ENCODE peak calls at places on chromosomes 11 and 22, in nine cellular contexts. F is lower lobe of right lung, X is A549, M is AG09309, K is ovary, N is neural progenitor cell, C is progenitor cell of endocrine pancreas, U is heart left ventricle, D is H9. L is an unnamed sample.
A peak's percentile ranks its signal among the peaks of the same experiment; 100 is the strongest.

GRCh38 chr11:12494699-12495098 is 117.3 kb downstream of the PARVA start:
- DNase-seq in D (no peak), X (no peak), N (no peak), K (no peak), U (no peak), M (no peak), F (no peak), C (no peak), L (no peak)

GRCh38 chr11:114563077-114563476 is 3.4 kb upstream of the NXPE1 start:
- DNase-seq in F (no peak), K (no peak), D (no peak), U (no peak), N (no peak), X (peak; percentile 6), M (peak; percentile 2), C (no peak), L (no peak)

GRCh38 chr11:120634706-120635105 is 123.2 kb downstream of the GRIK4 start:
- DNase-seq in C (no peak), F (no peak), X (no peak), D (no peak), N (no peak), K (no peak), U (peak; percentile 40), M (no peak), L (no peak)

GRCh38 chr22:49779226-49779625 is 48.4 kb downstream of the BRD1 start:
- DNase-seq in D (no peak), X (no peak), K (no peak), M (no peak), F (no peak), N (no peak), U (no peak), C (no peak), L (no peak)

GRCh38 chr22:38155703-38156102 is 25.9 kb downstream of the PLA2G6 start:
- DNase-seq in C (no peak), X (no peak), N (no peak), F (no peak), K (no peak), D (no peak), U (no peak), M (no peak), L (no peak)

GRCh38 chr11:112555491-112556364 is 295.1 kb upstream of the PLET1 start:
- DNase-seq in N (peak; percentile 75), M (no peak), X (peak; percentile 12), K (peak; percentile 40), C (peak; percentile 73), D (peak; percentile 79), U (peak; percentile 72), F (peak; percentile 65), L (no peak)

GRCh38 chr11:123505546-123506299 is 75.7 kb downstream of the GRAMD1B start:
- DNase-seq in C (no peak), X (no peak), D (peak; percentile 79), N (peak; percentile 78), M (no peak), K (no peak), F (no peak), U (no peak), L (peak; percentile 47)

GRCh38 chr22:49400136-49400865 is 427.4 kb downstream of the BRD1 start:
- DNase-seq in C (no peak), X (no peak), N (no peak), K (no peak), F (peak; percentile 41), M (no peak), D (peak; percentile 18), U (no peak), L (no peak)

GRCh38 chr11:47308050-47308823 is 38.3 kb downstream of the MADD start:
- DNase-seq in F (no peak), M (no peak), K (no peak), X (no peak), N (peak; percentile 76), C (no peak), U (no peak), D (no peak), L (no peak)

GRCh38 chr11:116162086-116162485 is 610.7 kb downstream of the BUD13 start:
- DNase-seq in M (no peak), U (no peak), F (no peak), X (no peak), K (no peak), N (no peak), D (no peak), C (no peak), L (no peak)

DNA sequence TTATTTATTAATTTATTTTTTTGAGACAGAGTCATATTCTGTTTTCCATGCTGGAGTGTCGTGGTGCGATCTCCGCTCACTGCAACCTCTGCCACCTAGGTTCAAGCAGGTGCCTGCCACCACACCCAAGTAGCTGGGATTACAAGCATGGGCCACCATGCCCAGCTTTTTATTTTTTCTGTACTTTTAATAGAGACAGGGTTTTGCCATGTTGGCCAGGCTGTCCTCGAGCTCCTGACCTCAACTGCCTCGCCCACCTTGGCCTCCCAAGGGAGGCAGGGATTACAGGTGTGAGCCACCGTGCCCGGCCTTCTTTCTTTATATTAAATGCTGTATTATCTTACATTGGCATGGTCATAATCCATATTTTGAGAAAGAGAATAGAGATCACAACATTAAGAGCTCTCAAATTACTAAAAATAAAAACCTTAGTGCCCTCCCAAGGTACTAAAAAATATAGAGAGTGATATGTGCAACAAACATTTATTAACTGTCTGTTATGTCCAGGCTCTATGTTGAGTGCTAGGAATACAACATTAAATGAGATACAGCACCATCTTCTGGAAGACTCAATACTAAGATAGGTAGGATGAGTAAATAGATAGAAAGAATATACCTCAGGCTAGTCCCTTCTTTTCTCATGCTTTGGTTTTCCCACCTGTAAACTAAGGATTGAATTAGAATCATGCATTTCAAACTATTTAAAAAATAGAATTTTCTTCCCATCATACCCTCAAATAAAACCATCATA is 84.1 kb downstream of the BBOX1 start:
- DNase-seq in N (no peak), X (peak; percentile 4), U (no peak), D (no peak), F (no peak), K (no peak), M (peak; percentile 39), C (no peak), L (no peak)
- TF ChIP-seq CTCF in N (no peak), X (peak; percentile 12), U (no peak), D (peak; percentile 42), F (peak; percentile 12), K (no peak), M (peak; percentile 25), C (no peak), L (peak; percentile 53)

GRCh38 chr22:41367039-41367679 is 14.6 kb upstream of the TEF start:
- DNase-seq in X (peak; percentile 57), F (peak; percentile 97), M (peak; percentile 69), C (no peak), N (peak; percentile 70), D (peak; percentile 79), K (peak; percentile 99), U (peak; percentile 98), L (no peak)
- TF ChIP-seq CTCF in X (no peak), F (peak; percentile 39), M (peak; percentile 42), C (no peak), N (no peak), D (no peak), K (peak; percentile 50), U (peak; percentile 37), L (peak; percentile 31)

DNA sequence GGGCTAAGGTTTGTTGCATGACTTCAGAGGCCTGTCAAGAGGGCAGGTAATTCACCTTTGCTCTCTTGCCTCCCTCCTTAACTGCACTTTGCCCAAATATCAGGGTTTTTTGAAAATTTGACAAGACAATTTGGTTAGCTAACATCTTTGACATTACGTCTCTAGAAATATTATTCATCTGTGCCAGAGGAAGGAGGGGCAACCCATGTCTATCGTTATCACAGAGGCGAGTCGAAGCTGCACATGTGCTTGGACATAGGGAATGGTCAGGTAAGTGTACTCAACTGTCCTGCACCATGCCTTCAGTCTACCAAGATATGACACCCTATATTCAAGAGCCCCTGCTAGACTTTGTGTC is 3.7 kb downstream of the AKIP1 start:
- DNase-seq in K (no peak), M (no peak), F (no peak), X (no peak), U (no peak), C (no peak), D (no peak), N (no peak), L (no peak)
- TF ChIP-seq CTCF in K (no peak), M (no peak), F (no peak), X (peak; percentile 10), U (no peak), C (no peak), D (no peak), N (no peak), L (no peak)

DNA sequence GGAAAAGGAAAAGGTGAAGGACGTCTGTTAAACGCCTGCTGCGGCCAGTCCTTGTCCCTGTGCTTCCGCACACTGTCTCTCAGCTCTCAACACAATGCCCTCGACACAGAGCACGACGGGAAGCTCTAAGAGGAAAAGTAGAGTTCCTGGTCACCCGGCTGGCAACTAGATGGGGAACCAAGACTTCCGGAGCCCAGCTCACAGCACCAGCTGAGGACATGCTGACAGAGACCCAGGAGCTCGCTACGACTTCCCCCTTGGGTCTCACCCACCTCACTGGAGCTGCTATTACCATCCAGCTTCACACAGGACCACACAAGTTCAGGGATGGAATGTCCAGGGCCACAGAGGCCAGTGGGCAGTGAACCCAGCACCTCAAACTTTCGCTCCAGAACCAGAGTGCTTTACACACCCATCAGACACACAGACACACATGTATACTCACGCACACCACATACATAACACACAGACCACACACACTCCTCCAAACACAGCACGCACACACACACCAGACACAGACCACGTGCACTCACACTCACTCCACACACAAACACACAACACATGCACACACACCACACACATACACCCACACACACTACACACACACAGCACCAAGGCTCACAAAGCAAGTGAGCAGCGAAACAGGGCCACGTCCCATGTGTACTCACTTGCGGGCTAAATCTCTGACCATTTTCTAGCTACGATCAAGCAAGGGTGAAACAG is 9.5 kb downstream of the SULT4A1 start:
- DNase-seq in K (no peak), U (peak; percentile 40), D (peak; percentile 22), F (no peak), M (no peak), N (no peak), C (no peak), X (no peak), L (no peak)
- TF ChIP-seq CTCF in K (no peak), U (no peak), D (no peak), F (no peak), M (no peak), N (no peak), C (no peak), X (no peak), L (no peak)

DNA sequence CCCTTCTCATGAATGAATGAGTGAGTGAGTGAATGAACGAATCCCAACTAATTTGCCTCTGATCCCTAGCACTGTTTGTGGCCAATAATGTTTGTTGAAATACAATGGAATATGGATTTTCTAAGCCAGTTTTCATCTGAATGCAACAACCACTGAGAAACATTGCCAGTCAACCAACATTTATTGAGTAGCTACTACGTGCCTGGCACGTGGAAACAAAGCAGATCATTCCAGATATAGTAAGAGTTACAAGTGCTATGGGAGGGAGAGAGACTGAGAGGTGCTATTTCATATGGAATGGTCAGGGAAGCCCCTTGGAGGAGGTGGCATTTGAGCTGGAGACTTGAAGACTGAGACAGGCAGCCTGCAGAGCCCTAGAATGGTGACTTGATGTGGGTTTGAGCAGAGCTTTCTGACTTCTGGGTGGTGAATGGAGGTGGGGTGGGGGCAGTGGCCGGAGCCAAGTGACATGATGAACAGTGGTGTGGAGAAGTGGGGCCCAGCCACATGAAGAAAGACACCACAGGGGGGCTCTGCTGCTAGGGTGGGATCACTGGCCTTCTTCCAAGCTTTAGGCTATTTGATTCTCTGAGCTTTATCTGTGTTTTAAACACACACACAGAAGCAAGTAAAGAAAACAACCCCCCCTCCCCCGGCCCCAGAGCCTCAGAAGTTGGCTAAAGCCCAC is 35.1 kb upstream of the SMTN start:
- DNase-seq in F (no peak), K (no peak), U (no peak), C (no peak), X (no peak), N (peak; percentile 16), D (no peak), M (no peak), L (no peak)
- TF ChIP-seq CTCF in F (no peak), K (no peak), U (no peak), C (no peak), X (no peak), N (no peak), D (no peak), M (no peak), L (no peak)